ENCODE peak calls at places on chromosomes 4 and X, in nine cellular contexts. D, Z, L, X, P, M, B, C and N are unnamed samples.

GRCh38 chr4:7831330-7831729 is 108.3 kb downstream of the AFAP1 start:
- DNase-seq in Z (peak; percentile 98), L (no peak), X (peak; percentile 75), M (peak; percentile 40), C (no peak), B (peak; percentile 64), D (no peak), P (no peak), N (no peak)

GRCh38 chrX:18010251-18010650 is 149.2 kb upstream of the RAI2 start:
- DNase-seq in M (no peak), Z (no peak), D (no peak), X (no peak), C (no peak), P (peak; percentile 1), L (no peak), B (no peak), N (no peak)

GRCh38 chrX:76253432-76253831 is 80.6 kb downstream of the PBDC1 start:
- DNase-seq in B (no peak), C (no peak), L (peak; percentile 43), P (peak; percentile 53), D (no peak), X (peak; percentile 38), M (no peak), Z (peak; percentile 58), N (peak; percentile 18)

GRCh38 chrX:138710311-138710791 is 1.2 kb downstream of the FGF13 start:
- DNase-seq in Z (no peak), L (peak; percentile 47), X (peak; percentile 22), P (peak; percentile 0), D (no peak), B (no peak), M (no peak), C (no peak), N (peak; percentile 13)

GRCh38 chr4:133154725-133155124 is 5.6 kb downstream of the PCDH10 start:
- DNase-seq in B (no peak), X (peak; percentile 59), M (no peak), L (peak; percentile 28), Z (peak; percentile 52), D (no peak), C (no peak), P (peak; percentile 31), N (no peak)

GRCh38 chr4:61500883-61501282 is 300.8 kb downstream of the ADGRL3 start:
- DNase-seq in P (no peak), Z (no peak), B (no peak), C (no peak), L (no peak), M (no peak), D (no peak), X (no peak), N (no peak)

GRCh38 chr4:146336413-146336807 is 122.1 kb downstream of the REELD1 start:
- DNase-seq in Z (no peak), M (no peak), B (no peak), D (no peak), P (peak; percentile 45), C (no peak), X (no peak), L (no peak), N (no peak)

GRCh38 chr4:181822005-181822375 is 421.2 kb upstream of the TENM3 start:
- DNase-seq in X (no peak), M (no peak), D (no peak), C (no peak), Z (no peak), L (peak; percentile 38), B (no peak), P (no peak), N (no peak)

GRCh38 chr4:24924309-24924781 is 11.5 kb upstream of the CCDC149 start:
- DNase-seq in P (no peak), B (no peak), M (no peak), Z (peak; percentile 78), D (no peak), L (no peak), C (no peak), X (peak; percentile 100), N (no peak)

GRCh38 chrX:51837926-51838325 is 55.5 kb upstream of the MAGED1 start:
- DNase-seq in X (peak; percentile 50), P (no peak), C (peak; percentile 68), D (no peak), B (peak; percentile 50), M (peak; percentile 70), L (no peak), Z (peak; percentile 75), N (peak; percentile 77)

GRCh38 chrX:155434906-155435743 is 23.3 kb downstream of the F8A3 start:
- DNase-seq in Z (no peak), C (no peak), D (no peak), P (no peak), X (peak; percentile 5), L (no peak), B (peak; percentile 56), M (no peak), N (no peak)

GRCh38 chr4:77308843-77309242 is 151.8 kb downstream of the CCNG2 start:
- DNase-seq in L (peak; percentile 29), B (no peak), X (peak; percentile 71), Z (peak; percentile 35), P (peak; percentile 24), C (no peak), M (no peak), D (no peak), N (no peak)

GRCh38 chrX:36407886-36408285 is 488.4 kb downstream of the CFAP47 start:
- DNase-seq in D (no peak), P (no peak), Z (no peak), C (no peak), B (no peak), L (peak; percentile 61), M (no peak), X (no peak), N (no peak)

GRCh38 chrX:119762718-119763117 is 4.3 kb downstream of the SOWAHD start:
- DNase-seq in P (no peak), M (no peak), L (no peak), Z (no peak), C (no peak), X (peak; percentile 34), B (no peak), D (no peak), N (no peak)

GRCh38 chr4:86593726-86594558 is at the start of gene PTPN13:
- DNase-seq in X (peak; percentile 99), P (peak; percentile 97), L (peak; percentile 100), D (no peak), C (peak; percentile 96), B (peak; percentile 94), Z (peak; percentile 99), M (peak; percentile 99), N (peak; percentile 99)

GRCh38 chr4:86595426-86595805 is 1.3 kb downstream of the PTPN13 start:
- DNase-seq in L (peak; percentile 20), C (no peak), M (no peak), D (no peak), X (peak; percentile 78), P (no peak), Z (peak; percentile 75), B (no peak), N (no peak)

GRCh38 chr4:86596802-86597201 is 2.7 kb downstream of the PTPN13 start:
- DNase-seq in D (no peak), L (no peak), X (peak; percentile 52), P (no peak), M (no peak), C (no peak), B (no peak), Z (no peak), N (no peak)

GRCh38 chr4:86592553-86593249 is 1.4 kb upstream of the PTPN13 start:
- DNase-seq in C (no peak), D (no peak), P (peak; percentile 16), X (peak; percentile 44), B (no peak), Z (peak; percentile 33), M (no peak), L (no peak), N (no peak)

DNA sequence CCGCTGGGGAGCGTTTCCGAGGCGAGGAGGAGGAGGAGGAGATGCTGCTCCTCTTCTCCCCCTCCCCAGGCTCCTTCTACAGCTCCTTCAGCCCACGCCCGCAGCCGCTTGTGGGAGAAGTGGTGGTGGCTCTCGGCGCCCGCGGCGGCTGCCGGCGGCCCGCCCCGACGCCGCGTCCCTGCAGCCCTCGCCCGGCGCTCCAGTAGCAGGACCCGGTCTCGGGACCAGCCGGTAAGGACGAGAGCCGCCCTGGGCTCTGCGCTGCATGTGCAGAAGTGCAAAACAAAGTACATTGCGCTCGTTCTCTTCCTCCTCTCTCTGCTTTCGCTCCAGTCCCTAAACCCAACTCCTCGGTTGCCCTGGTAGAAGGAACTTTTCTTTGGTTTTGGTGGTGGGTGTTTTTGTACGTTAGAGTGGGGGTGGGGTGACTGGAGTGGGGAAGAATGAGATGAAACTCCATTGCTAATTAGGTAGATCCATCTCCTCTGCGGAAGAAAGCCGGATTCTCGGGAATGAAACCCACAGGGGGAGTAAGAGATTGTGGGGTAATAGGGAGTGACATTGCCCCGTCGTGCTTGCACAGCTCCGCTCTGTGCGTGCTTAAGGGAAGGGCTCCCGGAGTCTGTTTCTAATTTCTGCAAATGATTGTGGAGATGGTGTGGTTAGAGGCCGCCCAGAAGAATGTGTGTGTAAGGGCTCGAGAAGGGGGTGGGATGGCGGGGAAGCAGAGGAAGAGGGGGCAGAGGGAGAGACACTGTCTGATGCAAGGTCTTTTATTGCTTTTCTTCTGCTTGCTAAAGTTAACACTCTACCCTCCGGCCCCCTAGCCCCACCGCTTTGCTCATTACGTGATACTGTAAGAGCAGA is 677 bp downstream of the PTPN13 start:
- DNase-seq in C (peak; percentile 66), Z (peak; percentile 92), P (peak; percentile 48), M (peak; percentile 69), X (peak; percentile 94), D (no peak), B (peak; percentile 50), L (peak; percentile 72), N (peak; percentile 55)
- H3K27ac ChIP-seq in C (peak overlapping the region; percentile 88), Z (peak overlapping the region; percentile 86), P (peak overlapping the region; percentile 96), M (peak overlapping the region; percentile 88), X (peak overlapping the region; percentile 96), D (no peak overlapping the region), B (peak overlapping the region; percentile 57), L (peak overlapping the region; percentile 78), N (peak overlapping the region; percentile 87)

GRCh38 chr4:140595065-140595464 is 26.3 kb upstream of the UCP1 start:
- DNase-seq in B (no peak), D (no peak), X (peak; percentile 37), Z (peak; percentile 12), C (no peak), L (peak; percentile 40), M (no peak), P (peak; percentile 41), N (no peak)
- H3K27ac ChIP-seq in B (no peak overlapping the region), D (no peak overlapping the region), X (no peak overlapping the region), Z (no peak overlapping the region), C (no peak overlapping the region), L (no peak overlapping the region), M (no peak overlapping the region), P (no peak overlapping the region), N (no peak overlapping the region)

GRCh38 chr4:168095776-168096443 is 3.6 kb downstream of the ANXA10 start:
- DNase-seq in L (no peak), X (peak; percentile 40), C (no peak), D (no peak), Z (no peak), M (no peak), P (peak; percentile 20), B (no peak), N (no peak)
- H3K27ac ChIP-seq in L (no peak overlapping the region), X (no peak overlapping the region), C (no peak overlapping the region), D (no peak overlapping the region), Z (no peak overlapping the region), M (no peak overlapping the region), P (peak overlapping the region; percentile 74), B (no peak overlapping the region), N (no peak overlapping the region)

DNA sequence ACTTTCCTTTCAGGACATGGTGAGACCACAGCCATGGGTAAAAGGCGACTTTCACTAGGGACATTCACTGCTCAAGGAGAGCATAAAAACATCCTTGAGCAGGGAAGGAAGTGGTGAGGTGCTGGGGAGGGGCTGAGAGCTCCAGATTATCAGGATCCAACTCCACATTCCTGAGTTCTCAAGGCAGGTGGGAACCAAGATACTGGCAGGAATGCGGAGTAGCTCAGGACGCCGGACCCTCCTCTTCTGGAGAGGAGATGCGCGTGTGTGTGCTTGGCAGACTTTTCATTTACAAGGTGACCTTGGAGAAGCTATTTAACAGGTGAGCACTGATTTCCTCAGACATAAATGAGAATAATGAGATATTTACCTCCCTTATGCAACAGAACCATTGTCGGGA is 41.3 kb upstream of the TXK start:
- DNase-seq in C (no peak), M (no peak), D (no peak), X (no peak), P (no peak), L (peak; percentile 16), B (no peak), Z (no peak), N (no peak)
- H3K27ac ChIP-seq in C (no peak overlapping the region), M (no peak overlapping the region), D (no peak overlapping the region), X (no peak overlapping the region), P (peak overlapping the region; percentile 59), L (no peak overlapping the region), B (no peak overlapping the region), Z (peak overlapping the region; percentile 26), N (no peak overlapping the region)